ENCODE peak calls at places on chromosomes 11 and 22, in eight cellular contexts. One of them, this sample, is unnamed.

GRCh38 chr11:78344676-78345075 is 72.9 kb downstream of the GAB2 start:
- DNase-seq in glomerular endothelial cell: no peak
- DNase-seq in body of pancreas: no peak
- DNase-seq in amygdala: no peak
- DNase-seq in left ventricle myocardium superior: no peak
- DNase-seq in neural progenitor cell: no peak
- DNase-seq in bronchial epithelial cell: no peak
- DNase-seq in RCC 7860: no peak
- DNase-seq in this sample: no peak

GRCh38 chr11:61975638-61976419 is 8.4 kb upstream of the FTH1 start:
- DNase-seq in glomerular endothelial cell: no peak
- DNase-seq in body of pancreas: no peak
- DNase-seq in amygdala: no peak
- DNase-seq in left ventricle myocardium superior: peak
- DNase-seq in neural progenitor cell: no peak
- DNase-seq in bronchial epithelial cell: no peak
- DNase-seq in RCC 7860: no peak
- DNase-seq in this sample: no peak

GRCh38 chr11:69339041-69339733 is 45.2 kb downstream of the MYEOV start:
- DNase-seq in glomerular endothelial cell: no peak
- DNase-seq in body of pancreas: no peak
- DNase-seq in amygdala: no peak
- DNase-seq in left ventricle myocardium superior: no peak
- DNase-seq in neural progenitor cell: no peak
- DNase-seq in bronchial epithelial cell: no peak
- DNase-seq in RCC 7860: no peak
- DNase-seq in this sample: no peak

GRCh38 chr11:119055901-119056300 is 1.1 kb downstream of the HYOU1 start:
- DNase-seq in glomerular endothelial cell: no peak
- DNase-seq in body of pancreas: no peak
- DNase-seq in amygdala: no peak
- DNase-seq in left ventricle myocardium superior: no peak
- DNase-seq in neural progenitor cell: peak
- DNase-seq in bronchial epithelial cell: peak
- DNase-seq in RCC 7860: peak
- DNase-seq in this sample: no peak

GRCh38 chr22:44363980-44364749 is 51.4 kb upstream of the SHISAL1 start:
- DNase-seq in glomerular endothelial cell: no peak
- DNase-seq in body of pancreas: no peak
- DNase-seq in amygdala: no peak
- DNase-seq in left ventricle myocardium superior: peak
- DNase-seq in neural progenitor cell: no peak
- DNase-seq in bronchial epithelial cell: no peak
- DNase-seq in RCC 7860: peak
- DNase-seq in this sample: no peak

GRCh38 chr11:107102692-107103463 is 84.6 kb upstream of the GUCY1A2 start:
- DNase-seq in glomerular endothelial cell: no peak
- DNase-seq in body of pancreas: no peak
- DNase-seq in amygdala: no peak
- DNase-seq in left ventricle myocardium superior: no peak
- DNase-seq in neural progenitor cell: no peak
- DNase-seq in bronchial epithelial cell: no peak
- DNase-seq in RCC 7860: no peak
- DNase-seq in this sample: no peak

GRCh38 chr22:20531404-20532181 is 24.2 kb downstream of the MED15 start:
- DNase-seq in glomerular endothelial cell: no peak
- DNase-seq in body of pancreas: no peak
- DNase-seq in amygdala: peak
- DNase-seq in left ventricle myocardium superior: peak
- DNase-seq in neural progenitor cell: peak
- DNase-seq in bronchial epithelial cell: peak
- DNase-seq in RCC 7860: peak
- DNase-seq in this sample: peak

GRCh38 chr22:29744902-29745301 is 21.9 kb downstream of the ZMAT5 start:
- DNase-seq in glomerular endothelial cell: no peak
- DNase-seq in body of pancreas: no peak
- DNase-seq in amygdala: no peak
- DNase-seq in left ventricle myocardium superior: no peak
- DNase-seq in neural progenitor cell: no peak
- DNase-seq in bronchial epithelial cell: peak
- DNase-seq in RCC 7860: no peak
- DNase-seq in this sample: no peak

GRCh38 chr22:36578619-36579018 is 49.7 kb upstream of the EIF3D start:
- DNase-seq in glomerular endothelial cell: no peak
- DNase-seq in body of pancreas: no peak
- DNase-seq in amygdala: no peak
- DNase-seq in left ventricle myocardium superior: no peak
- DNase-seq in neural progenitor cell: no peak
- DNase-seq in bronchial epithelial cell: no peak
- DNase-seq in RCC 7860: no peak
- DNase-seq in this sample: no peak

This sample was measured in ELF-1.